ENCODE peak calls at places on chromosomes 2 and 18, in eight cellular contexts. F, S, V, G, T, D, E and X are unnamed samples.

GRCh38 chr18:21777814-21778213 is 37.2 kb downstream of the MIB1 start:
- DNase-seq in T (no peak), D (no peak), V (no peak), S (no peak), G (no peak), E (no peak), F (no peak), X (no peak)

GRCh38 chr2:98505991-98506664 is 61.5 kb downstream of the INPP4A start:
- DNase-seq in D (no peak), S (no peak), V (no peak), E (no peak), G (no peak), T (no peak), F (no peak), X (no peak)

GRCh38 chr2:10912796-10913445 is 1.2 kb downstream of the KCNF1 start:
- DNase-seq in G (no peak), F (no peak), S (no peak), T (no peak), V (no peak), D (no peak), E (no peak), X (no peak)

GRCh38 chr2:202056611-202057010 is 16.4 kb upstream of the KIAA2012 start:
- DNase-seq in D (no peak), F (no peak), E (no peak), G (no peak), T (no peak), S (no peak), V (peak), X (peak)

GRCh38 chr2:219352448-219353023 is 20.0 kb upstream of the RESP18 start:
- DNase-seq in D (no peak), T (peak), F (peak), G (peak), V (peak), E (peak), S (peak), X (peak)

GRCh38 chr18:63178526-63178880 is 141.1 kb downstream of the BCL2 start:
- DNase-seq in T (no peak), E (peak), D (no peak), S (no peak), F (no peak), G (no peak), V (no peak), X (peak)

GRCh38 chr18:22871809-22872525 is 61.2 kb upstream of the RBBP8 start:
- DNase-seq in V (peak), E (no peak), D (no peak), T (no peak), F (no peak), S (no peak), G (no peak), X (peak)

GRCh38 chr2:147631294-147631693 is 213.5 kb upstream of the ACVR2A start:
- DNase-seq in V (no peak), E (peak), D (no peak), G (no peak), T (no peak), F (no peak), S (no peak), X (no peak)

GRCh38 chr2:43420310-43420903 is 175.4 kb downstream of the THADA start:
- DNase-seq in S (no peak), E (no peak), V (no peak), T (no peak), D (no peak), G (no peak), F (no peak), X (no peak)

GRCh38 chr18:5972298-5972697 is 77.0 kb upstream of the TMEM200C start:
- DNase-seq in V (no peak), S (no peak), F (no peak), T (no peak), D (no peak), G (no peak), E (no peak), X (no peak)

GRCh38 chr2:9065901-9066300 is 62.4 kb upstream of the MBOAT2 start:
- DNase-seq in F (no peak), T (no peak), E (no peak), S (no peak), D (no peak), V (no peak), G (no peak), X (no peak)

GRCh38 chr2:176378323-176378722 is 109.1 kb downstream of the MTX2 start:
- DNase-seq in G (no peak), S (no peak), V (no peak), T (no peak), F (no peak), D (no peak), E (no peak), X (no peak)

GRCh38 chr18:73597832-73598615 is 549.6 kb downstream of the FBXO15 start:
- DNase-seq in V (no peak), E (no peak), F (no peak), S (no peak), T (no peak), G (no peak), D (no peak), X (no peak)

GRCh38 chr2:16466821-16467151 is 198.8 kb downstream of the CYRIA start:
- DNase-seq in F (no peak), T (no peak), V (no peak), S (no peak), E (no peak), D (no peak), G (no peak), X (no peak)

GRCh38 chr2:16466133-16466820 is 199.4 kb downstream of the CYRIA start:
- DNase-seq in E (no peak), T (no peak), S (no peak), V (no peak), F (no peak), D (no peak), G (no peak), X (no peak)

GRCh38 chr2:16464641-16465040 is 201.0 kb downstream of the CYRIA start:
- DNase-seq in V (no peak), E (no peak), F (no peak), D (no peak), S (no peak), G (no peak), T (no peak), X (no peak)

GRCh38 chr2:16462965-16463364 is 202.7 kb downstream of the CYRIA start:
- DNase-seq in E (no peak), G (no peak), T (no peak), V (no peak), F (no peak), D (no peak), S (no peak), X (no peak)

GRCh38 chr2:16461672-16462071 is 204.0 kb downstream of the CYRIA start:
- DNase-seq in D (no peak), G (no peak), V (no peak), T (no peak), F (peak), E (no peak), S (no peak), X (no peak)
- TF ChIP-seq CTCF in D (no peak), G (no peak), V (no peak), T (no peak), F (no peak), E (no peak), S (no peak), X (no peak)

GRCh38 chr2:105390454-105390853 is 8.4 kb downstream of the FHL2 start:
- DNase-seq in E (peak), G (no peak), V (no peak), F (no peak), S (no peak), T (no peak), D (no peak), X (no peak)
- H3K4me3 ChIP-seq in E (no peak), G (no peak), V (no peak), F (no peak), S (no peak), T (no peak), D (no peak), X (no peak)

DNA sequence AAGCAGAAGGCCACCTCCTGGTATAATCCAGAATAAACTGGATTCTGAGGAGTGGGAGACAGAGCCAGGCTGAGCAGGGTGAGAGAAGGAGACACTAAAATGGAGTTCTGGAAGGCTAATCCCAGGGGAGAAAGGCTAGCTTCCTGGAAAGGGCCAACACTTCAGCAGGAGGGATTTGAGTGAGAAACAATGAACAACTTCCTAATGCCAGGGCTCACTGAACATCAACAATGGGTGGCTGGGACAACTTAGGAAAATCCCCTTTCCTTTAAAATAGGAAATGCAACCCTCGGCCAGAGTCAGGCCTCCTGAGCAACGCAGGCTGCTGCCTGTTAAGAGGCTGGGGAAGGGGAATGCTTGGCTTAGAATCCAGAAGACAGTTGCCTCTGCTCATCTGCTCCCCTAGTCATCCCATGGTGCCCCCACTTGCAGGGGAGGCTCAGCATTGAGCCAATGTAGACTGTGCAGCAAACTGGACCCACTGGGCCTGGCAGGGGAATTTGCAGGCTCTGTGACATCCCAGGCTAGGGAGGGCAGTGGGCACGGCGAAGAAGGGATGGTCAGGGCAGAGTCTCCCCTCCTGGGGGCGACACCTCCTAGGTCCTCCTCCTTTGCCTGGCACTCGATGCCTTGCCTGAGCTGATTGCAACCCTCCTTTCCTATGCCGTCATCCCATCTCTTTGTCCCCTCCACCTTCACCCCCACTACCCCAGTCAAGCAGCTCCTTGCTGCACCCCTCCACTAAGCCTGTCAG is 182.6 kb downstream of the TNS1 start:
- DNase-seq in V (no peak), S (no peak), F (no peak), D (no peak), E (no peak), G (no peak), T (peak), X (no peak)
- TF ChIP-seq CTCF in V (no peak), S (no peak), F (no peak), D (no peak), E (no peak), G (no peak), T (no peak), X (no peak)

GRCh38 chr2:95401480-95401879 is 1.0 kb upstream of the FAHD2A start:
- DNase-seq in E (no peak), T (no peak), F (no peak), D (no peak), G (no peak), S (no peak), V (no peak), X (no peak)
- H3K4me3 ChIP-seq in E (peak), T (peak), F (peak), D (peak), G (peak), S (peak), V (peak), X (peak)

GRCh38 chr18:66548747-66549146 is 55.1 kb downstream of the CDH19 start:
- DNase-seq in V (no peak), T (no peak), E (no peak), F (peak), G (no peak), D (no peak), S (no peak), X (no peak)
- TF ChIP-seq CTCF in V (no peak), T (peak), E (no peak), F (no peak), G (no peak), D (no peak), S (peak), X (no peak)

DNA sequence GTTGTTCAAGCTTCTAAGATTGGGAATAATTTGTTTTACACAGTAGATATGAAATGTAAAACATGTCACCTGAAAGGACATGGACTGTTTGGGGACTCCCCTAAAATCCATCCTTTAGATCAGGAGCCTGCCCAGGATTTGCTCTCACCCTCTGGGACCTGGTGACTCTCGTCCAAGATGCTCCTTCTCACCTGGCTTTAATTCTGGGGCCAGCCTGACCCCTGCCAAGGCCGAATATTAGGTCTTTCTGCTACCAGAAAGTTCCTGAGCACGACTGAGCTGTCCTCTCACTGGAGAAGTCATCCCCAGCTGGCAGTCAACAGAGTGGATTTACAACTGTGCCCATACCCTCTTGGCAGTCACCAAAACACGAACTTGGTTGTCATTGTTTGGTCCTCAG is 25.3 kb downstream of the PTPN18 start:
- DNase-seq in V (no peak), S (no peak), G (no peak), T (no peak), E (no peak), D (no peak), F (no peak), X (no peak)
- H3K4me3 ChIP-seq in V (no peak), S (no peak), G (no peak), T (no peak), E (no peak), D (no peak), F (no peak), X (no peak)

GRCh38 chr2:100230754-100231153 is 88.4 kb upstream of the AFF3 start:
- DNase-seq in D (no peak), F (no peak), G (no peak), V (no peak), S (no peak), T (no peak), E (no peak), X (no peak)
- TF ChIP-seq CTCF in D (no peak), F (no peak), G (no peak), V (no peak), S (no peak), T (no peak), E (no peak), X (no peak)